ENCODE peak calls at places on chromosomes 3 and 15, in ten cellular contexts. One of them, this sample, is unnamed.

GRCh38 chr3:42456211-42456610 is 45.8 kb upstream of the LYZL4 start:
- DNase-seq in astrocyte: no peak
- DNase-seq in mucosa of descending colon: no peak
- DNase-seq in dorsolateral prefrontal cortex: no peak
- DNase-seq in bronchial epithelial cell: no peak
- DNase-seq in heart right ventricle: no peak
- DNase-seq in cardiac muscle cell: no peak
- DNase-seq in BE2C: no peak
- DNase-seq in fibroblast of mammary gland: no peak
- DNase-seq in sigmoid colon: no peak
- DNase-seq in this sample: no peak

GRCh38 chr3:114408763-114409162 is 114.9 kb downstream of the TIGIT start:
- DNase-seq in heart right ventricle: no peak
- DNase-seq in fibroblast of mammary gland: peak; percentile 35
- DNase-seq in cardiac muscle cell: no peak
- DNase-seq in astrocyte: peak; percentile 31
- DNase-seq in mucosa of descending colon: no peak
- DNase-seq in sigmoid colon: no peak
- DNase-seq in dorsolateral prefrontal cortex: no peak
- DNase-seq in bronchial epithelial cell: no peak
- DNase-seq in BE2C: peak; percentile 71
- DNase-seq in this sample: no peak

GRCh38 chr3:78140274-78140673 is 1100.4 kb downstream of the ROBO2 start:
- DNase-seq in cardiac muscle cell: no peak
- DNase-seq in dorsolateral prefrontal cortex: no peak
- DNase-seq in BE2C: no peak
- DNase-seq in heart right ventricle: no peak
- DNase-seq in astrocyte: no peak
- DNase-seq in fibroblast of mammary gland: no peak
- DNase-seq in mucosa of descending colon: no peak
- DNase-seq in sigmoid colon: no peak
- DNase-seq in bronchial epithelial cell: peak; percentile 15
- DNase-seq in this sample: no peak

GRCh38 chr3:119481079-119481478 is 12.3 kb downstream of the POGLUT1 start:
- DNase-seq in astrocyte: no peak
- DNase-seq in fibroblast of mammary gland: no peak
- DNase-seq in bronchial epithelial cell: peak; percentile 91
- DNase-seq in dorsolateral prefrontal cortex: no peak
- DNase-seq in cardiac muscle cell: no peak
- DNase-seq in sigmoid colon: no peak
- DNase-seq in BE2C: no peak
- DNase-seq in mucosa of descending colon: no peak
- DNase-seq in heart right ventricle: no peak
- DNase-seq in this sample: peak; percentile 92

GRCh38 chr15:70259640-70260066 is 161.9 kb upstream of the TLE3 start:
- DNase-seq in dorsolateral prefrontal cortex: no peak
- DNase-seq in BE2C: peak; percentile 55
- DNase-seq in mucosa of descending colon: no peak
- DNase-seq in cardiac muscle cell: peak; percentile 19
- DNase-seq in sigmoid colon: no peak
- DNase-seq in astrocyte: no peak
- DNase-seq in heart right ventricle: no peak
- DNase-seq in bronchial epithelial cell: no peak
- DNase-seq in fibroblast of mammary gland: no peak
- DNase-seq in this sample: no peak

GRCh38 chr3:66073464-66074141 is 34.9 kb upstream of the MAGI1 start:
- DNase-seq in sigmoid colon: no peak
- DNase-seq in bronchial epithelial cell: no peak
- DNase-seq in mucosa of descending colon: no peak
- DNase-seq in BE2C: no peak
- DNase-seq in cardiac muscle cell: no peak
- DNase-seq in heart right ventricle: no peak
- DNase-seq in dorsolateral prefrontal cortex: no peak
- DNase-seq in astrocyte: no peak
- DNase-seq in fibroblast of mammary gland: no peak
- DNase-seq in this sample: no peak

GRCh38 chr3:185253645-185254410 is at the start of gene EHHADH:
- DNase-seq in dorsolateral prefrontal cortex: no peak
- DNase-seq in BE2C: peak; percentile 87
- DNase-seq in fibroblast of mammary gland: peak; percentile 48
- DNase-seq in heart right ventricle: peak; percentile 78
- DNase-seq in mucosa of descending colon: peak; percentile 88
- DNase-seq in astrocyte: peak; percentile 47
- DNase-seq in sigmoid colon: peak; percentile 80
- DNase-seq in cardiac muscle cell: peak; percentile 82
- DNase-seq in bronchial epithelial cell: peak; percentile 52
- DNase-seq in this sample: peak; percentile 77

GRCh38 chr3:189324538-189325138 is 152.9 kb downstream of the TPRG1 start:
- DNase-seq in fibroblast of mammary gland: peak; percentile 72
- DNase-seq in bronchial epithelial cell: peak; percentile 99
- DNase-seq in BE2C: no peak
- DNase-seq in dorsolateral prefrontal cortex: no peak
- DNase-seq in heart right ventricle: peak; percentile 5
- DNase-seq in astrocyte: peak; percentile 94
- DNase-seq in cardiac muscle cell: peak; percentile 70
- DNase-seq in mucosa of descending colon: peak; percentile 90
- DNase-seq in sigmoid colon: no peak
- DNase-seq in this sample: peak; percentile 98

GRCh38 chr3:177538064-177538742 is 340.9 kb upstream of the TBL1XR1 start:
- DNase-seq in astrocyte: peak; percentile 70
- DNase-seq in heart right ventricle: peak; percentile 72
- DNase-seq in sigmoid colon: no peak
- DNase-seq in bronchial epithelial cell: no peak
- DNase-seq in mucosa of descending colon: peak; percentile 36
- DNase-seq in cardiac muscle cell: peak; percentile 94
- DNase-seq in dorsolateral prefrontal cortex: no peak
- DNase-seq in fibroblast of mammary gland: peak; percentile 91
- DNase-seq in BE2C: no peak
- DNase-seq in this sample: no peak

GRCh38 chr3:178476886-178477285 is 59.4 kb upstream of the KCNMB2 start:
- DNase-seq in mucosa of descending colon: no peak
- DNase-seq in BE2C: no peak
- DNase-seq in astrocyte: no peak
- DNase-seq in cardiac muscle cell: no peak
- DNase-seq in fibroblast of mammary gland: no peak
- DNase-seq in bronchial epithelial cell: no peak
- DNase-seq in heart right ventricle: no peak
- DNase-seq in dorsolateral prefrontal cortex: no peak
- DNase-seq in sigmoid colon: no peak
- DNase-seq in this sample: peak; percentile 8

GRCh38 chr3:9043063-9043462 is 79.8 kb upstream of the RAD18 start:
- DNase-seq in mucosa of descending colon: no peak
- DNase-seq in dorsolateral prefrontal cortex: no peak
- DNase-seq in fibroblast of mammary gland: no peak
- DNase-seq in astrocyte: no peak
- DNase-seq in bronchial epithelial cell: no peak
- DNase-seq in BE2C: no peak
- DNase-seq in sigmoid colon: no peak
- DNase-seq in heart right ventricle: no peak
- DNase-seq in cardiac muscle cell: no peak
- DNase-seq in this sample: no peak

GRCh38 chr3:120162400-120162799 is 68.2 kb upstream of the GSK3B start:
- DNase-seq in heart right ventricle: no peak
- DNase-seq in mucosa of descending colon: no peak
- DNase-seq in bronchial epithelial cell: peak; percentile 28
- DNase-seq in astrocyte: no peak
- DNase-seq in dorsolateral prefrontal cortex: no peak
- DNase-seq in fibroblast of mammary gland: peak; percentile 68
- DNase-seq in cardiac muscle cell: peak; percentile 39
- DNase-seq in sigmoid colon: no peak
- DNase-seq in BE2C: no peak
- DNase-seq in this sample: peak; percentile 35

GRCh38 chr3:192883512-192883911 is 34.1 kb downstream of the MB21D2 start:
- DNase-seq in heart right ventricle: no peak
- DNase-seq in sigmoid colon: no peak
- DNase-seq in BE2C: no peak
- DNase-seq in mucosa of descending colon: no peak
- DNase-seq in fibroblast of mammary gland: no peak
- DNase-seq in cardiac muscle cell: no peak
- DNase-seq in dorsolateral prefrontal cortex: no peak
- DNase-seq in astrocyte: peak; percentile 57
- DNase-seq in bronchial epithelial cell: no peak
- DNase-seq in this sample: no peak

GRCh38 chr15:74954515-74954914 is 2.1 kb downstream of the RPP25 start:
- DNase-seq in astrocyte: peak; percentile 77
- DNase-seq in dorsolateral prefrontal cortex: no peak
- DNase-seq in heart right ventricle: no peak
- DNase-seq in mucosa of descending colon: no peak
- DNase-seq in BE2C: peak; percentile 94
- DNase-seq in cardiac muscle cell: peak; percentile 91
- DNase-seq in sigmoid colon: no peak
- DNase-seq in fibroblast of mammary gland: peak; percentile 25
- DNase-seq in bronchial epithelial cell: no peak
- DNase-seq in this sample: no peak
- H3K4me3 ChIP-seq in astrocyte: no peak overlapping the region
- H3K4me3 ChIP-seq in dorsolateral prefrontal cortex: no peak overlapping the region
- H3K4me3 ChIP-seq in heart right ventricle: peak overlapping the region; percentile 83
- H3K4me3 ChIP-seq in mucosa of descending colon: no peak overlapping the region
- H3K4me3 ChIP-seq in BE2C: peak overlapping the region; percentile 73
- H3K4me3 ChIP-seq in cardiac muscle cell: peak overlapping the region; percentile 41
- H3K4me3 ChIP-seq in sigmoid colon: no peak overlapping the region
- H3K4me3 ChIP-seq in fibroblast of mammary gland: peak overlapping the region; percentile 6
- H3K4me3 ChIP-seq in bronchial epithelial cell: no peak overlapping the region
- H3K4me3 ChIP-seq in this sample: no peak overlapping the region

GRCh38 chr3:123412076-123412475 is 36.8 kb downstream of the ADCY5 start:
- DNase-seq in astrocyte: no peak
- DNase-seq in sigmoid colon: no peak
- DNase-seq in dorsolateral prefrontal cortex: no peak
- DNase-seq in BE2C: no peak
- DNase-seq in mucosa of descending colon: no peak
- DNase-seq in cardiac muscle cell: no peak
- DNase-seq in fibroblast of mammary gland: no peak
- DNase-seq in heart right ventricle: no peak
- DNase-seq in bronchial epithelial cell: no peak
- DNase-seq in this sample: no peak

GRCh38 chr3:123416647-123417046 is 32.2 kb downstream of the ADCY5 start:
- DNase-seq in cardiac muscle cell: no peak
- DNase-seq in heart right ventricle: no peak
- DNase-seq in mucosa of descending colon: no peak
- DNase-seq in fibroblast of mammary gland: no peak
- DNase-seq in bronchial epithelial cell: no peak
- DNase-seq in sigmoid colon: no peak
- DNase-seq in astrocyte: no peak
- DNase-seq in dorsolateral prefrontal cortex: no peak
- DNase-seq in BE2C: no peak
- DNase-seq in this sample: no peak

GRCh38 chr3:123416173-123416572 is 32.7 kb downstream of the ADCY5 start:
- DNase-seq in heart right ventricle: no peak
- DNase-seq in dorsolateral prefrontal cortex: no peak
- DNase-seq in cardiac muscle cell: no peak
- DNase-seq in BE2C: no peak
- DNase-seq in fibroblast of mammary gland: no peak
- DNase-seq in bronchial epithelial cell: no peak
- DNase-seq in mucosa of descending colon: no peak
- DNase-seq in sigmoid colon: no peak
- DNase-seq in astrocyte: no peak
- DNase-seq in this sample: no peak

GRCh38 chr3:123412811-123413588 is 35.9 kb downstream of the ADCY5 start:
- DNase-seq in cardiac muscle cell: peak; percentile 6
- DNase-seq in heart right ventricle: peak; percentile 68
- DNase-seq in dorsolateral prefrontal cortex: peak; percentile 64
- DNase-seq in fibroblast of mammary gland: no peak
- DNase-seq in mucosa of descending colon: no peak
- DNase-seq in sigmoid colon: peak; percentile 82
- DNase-seq in bronchial epithelial cell: no peak
- DNase-seq in astrocyte: no peak
- DNase-seq in BE2C: no peak
- DNase-seq in this sample: no peak

GRCh38 chr3:123414958-123415792 is 33.7 kb downstream of the ADCY5 start:
- DNase-seq in BE2C: no peak
- DNase-seq in astrocyte: no peak
- DNase-seq in mucosa of descending colon: no peak
- DNase-seq in dorsolateral prefrontal cortex: no peak
- DNase-seq in cardiac muscle cell: no peak
- DNase-seq in fibroblast of mammary gland: no peak
- DNase-seq in bronchial epithelial cell: no peak
- DNase-seq in heart right ventricle: peak; percentile 57
- DNase-seq in sigmoid colon: no peak
- DNase-seq in this sample: no peak
- TF ChIP-seq CTCF in BE2C: no peak
- TF ChIP-seq CTCF in astrocyte: no peak
- TF ChIP-seq CTCF in mucosa of descending colon: no peak
- TF ChIP-seq CTCF in dorsolateral prefrontal cortex: no peak
- TF ChIP-seq CTCF in cardiac muscle cell: no peak
- TF ChIP-seq CTCF in fibroblast of mammary gland: no peak
- TF ChIP-seq CTCF in bronchial epithelial cell: no peak
- TF ChIP-seq CTCF in heart right ventricle: no peak
- TF ChIP-seq CTCF in sigmoid colon: no peak
- TF ChIP-seq CTCF in this sample: no peak

GRCh38 chr3:151329368-151329767 is at the start of gene P2RY13:
- DNase-seq in cardiac muscle cell: no peak
- DNase-seq in astrocyte: no peak
- DNase-seq in fibroblast of mammary gland: no peak
- DNase-seq in heart right ventricle: no peak
- DNase-seq in dorsolateral prefrontal cortex: no peak
- DNase-seq in bronchial epithelial cell: no peak
- DNase-seq in sigmoid colon: no peak
- DNase-seq in mucosa of descending colon: no peak
- DNase-seq in BE2C: no peak
- DNase-seq in this sample: no peak
- H3K4me3 ChIP-seq in cardiac muscle cell: no peak within 1 kb of the TSS
- H3K4me3 ChIP-seq in astrocyte: no peak within 1 kb of the TSS
- H3K4me3 ChIP-seq in fibroblast of mammary gland: no peak within 1 kb of the TSS
- H3K4me3 ChIP-seq in heart right ventricle: peak within 1 kb of the TSS; percentile 25
- H3K4me3 ChIP-seq in dorsolateral prefrontal cortex: peak within 1 kb of the TSS; percentile 20
- H3K4me3 ChIP-seq in bronchial epithelial cell: no peak within 1 kb of the TSS
- H3K4me3 ChIP-seq in sigmoid colon: no peak within 1 kb of the TSS
- H3K4me3 ChIP-seq in mucosa of descending colon: no peak within 1 kb of the TSS
- H3K4me3 ChIP-seq in BE2C: no peak within 1 kb of the TSS
- H3K4me3 ChIP-seq in this sample: peak within 1 kb of the TSS; percentile 20

GRCh38 chr3:21839592-21839991 is 88.6 kb upstream of the ZNF385D start:
- DNase-seq in bronchial epithelial cell: peak; percentile 1
- DNase-seq in cardiac muscle cell: peak; percentile 92
- DNase-seq in sigmoid colon: no peak
- DNase-seq in heart right ventricle: peak; percentile 81
- DNase-seq in BE2C: no peak
- DNase-seq in dorsolateral prefrontal cortex: no peak
- DNase-seq in fibroblast of mammary gland: peak; percentile 97
- DNase-seq in astrocyte: peak; percentile 97
- DNase-seq in mucosa of descending colon: peak; percentile 1
- DNase-seq in this sample: peak; percentile 7
- TF ChIP-seq CTCF in bronchial epithelial cell: peak; percentile 9
- TF ChIP-seq CTCF in cardiac muscle cell: peak; percentile 57
- TF ChIP-seq CTCF in sigmoid colon: no peak
- TF ChIP-seq CTCF in heart right ventricle: peak; percentile 69
- TF ChIP-seq CTCF in BE2C: no peak
- TF ChIP-seq CTCF in dorsolateral prefrontal cortex: no peak
- TF ChIP-seq CTCF in fibroblast of mammary gland: peak; percentile 58
- TF ChIP-seq CTCF in astrocyte: peak; percentile 49
- TF ChIP-seq CTCF in mucosa of descending colon: no peak
- TF ChIP-seq CTCF in this sample: peak; percentile 20

This sample was measured in epithelial cell of esophagus.